ENCODE peak calls at places on chromosomes 4 and X, in six cellular contexts. S, F, D, Z, B and U are unnamed samples.

GRCh38 chr4:36322921-36323354 is 41.5 kb downstream of the DTHD1 start:
- DNase-seq in S (no peak), F (no peak), D (no peak), Z (no peak), B (no peak), U (no peak)

GRCh38 chr4:15117270-15117946 is 115.1 kb downstream of the CPEB2 start:
- DNase-seq in S (no peak), F (no peak), D (no peak), Z (no peak), B (no peak), U (no peak)

GRCh38 chr4:185470503-185471195 is 884 bp downstream of the CCDC110 start:
- DNase-seq in S (peak), F (peak), D (peak), Z (peak), B (peak), U (peak)

GRCh38 chrX:93242897-93243296 is 430.5 kb downstream of the NAP1L3 start:
- DNase-seq in S (no peak), F (no peak), D (no peak), Z (no peak), B (no peak), U (no peak)

GRCh38 chr4:82810171-82810570 is 11.6 kb upstream of the SCD5 start:
- DNase-seq in S (no peak), F (no peak), D (no peak), Z (no peak), B (no peak), U (no peak)

GRCh38 chrX:135393046-135393445 is 28.7 kb upstream of the SMIM10L2A start:
- DNase-seq in S (no peak), F (no peak), D (no peak), Z (no peak), B (no peak), U (no peak)

GRCh38 chr4:84531689-84532088 is 32.6 kb upstream of the NKX6-1 start:
- DNase-seq in S (no peak), F (peak), D (no peak), Z (no peak), B (no peak), U (peak)

GRCh38 chr4:7365472-7366179 is 69.1 kb downstream of the PSAPL1 start:
- DNase-seq in S (no peak), F (peak), D (no peak), Z (no peak), B (no peak), U (no peak)

GRCh38 chrX:46400530-46400929 is 144.7 kb downstream of the ZNF674 start:
- DNase-seq in S (no peak), F (no peak), D (no peak), Z (no peak), B (no peak), U (no peak)

GRCh38 chr4:98481167-98481566 is 177.2 kb downstream of the TSPAN5 start:
- DNase-seq in S (no peak), F (peak), D (no peak), Z (peak), B (no peak), U (no peak)

GRCh38 chr4:140004580-140005314 is 149.2 kb downstream of the MAML3 start:
- DNase-seq in S (peak), F (peak), D (peak), Z (no peak), B (no peak), U (no peak)

GRCh38 chrX:71664889-71665491 is 2.4 kb upstream of the LOC101059915 start:
- DNase-seq in S (no peak), F (no peak), D (no peak), Z (no peak), B (no peak), U (no peak)

GRCh38 chr4:81698536-81698935 is 226.8 kb upstream of the RASGEF1B start:
- DNase-seq in S (no peak), F (no peak), D (no peak), Z (no peak), B (no peak), U (no peak)

GRCh38 chr4:158169931-158170690 is 2.7 kb downstream of the GASK1B start:
- DNase-seq in S (peak), F (no peak), D (no peak), Z (peak), B (no peak), U (no peak)

GRCh38 chrX:7266261-7266660 is 118.3 kb upstream of the PUDP start:
- DNase-seq in S (peak), F (no peak), D (no peak), Z (no peak), B (no peak), U (no peak)
- TF ChIP-seq RFX5 in S (no peak), F (no peak), D (no peak), Z (no peak), B (no peak), U (no peak)

DNA sequence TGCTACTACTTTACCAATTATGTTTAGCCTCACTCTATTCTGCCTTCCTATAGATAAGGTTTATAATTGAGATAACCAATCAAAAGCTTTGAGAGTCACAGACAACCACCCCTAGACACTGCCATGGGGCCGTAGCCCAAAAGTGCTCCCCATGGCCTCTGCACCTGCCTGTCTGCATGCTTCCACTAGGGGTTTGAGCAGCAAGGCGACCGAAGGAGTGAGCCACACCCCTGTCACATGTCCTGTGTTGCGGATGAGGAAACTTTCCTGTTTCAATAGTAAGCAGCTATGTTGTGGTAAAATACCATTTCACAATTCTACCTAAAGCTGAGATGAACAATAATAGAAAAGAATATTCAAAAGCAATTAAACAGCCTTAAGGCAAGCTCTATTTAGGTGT is 856.0 kb upstream of the FRG1 start:
- DNase-seq in S (no peak), F (no peak), D (no peak), Z (no peak), B (no peak), U (no peak)
- TF ChIP-seq RFX5 in S (no peak), F (no peak), D (no peak), Z (no peak), B (no peak), U (no peak)

GRCh38 chrX:19003756-19004155 is 19.8 kb upstream of the PHKA2 start:
- DNase-seq in S (peak), F (no peak), D (no peak), Z (no peak), B (no peak), U (no peak)

GRCh38 chrX:19005909-19006308 is 22.0 kb upstream of the PHKA2 start:
- DNase-seq in S (no peak), F (peak), D (no peak), Z (peak), B (no peak), U (no peak)

GRCh38 chrX:19007011-19007410 is 23.1 kb upstream of the PHKA2 start:
- DNase-seq in S (no peak), F (no peak), D (no peak), Z (no peak), B (no peak), U (no peak)

DNA sequence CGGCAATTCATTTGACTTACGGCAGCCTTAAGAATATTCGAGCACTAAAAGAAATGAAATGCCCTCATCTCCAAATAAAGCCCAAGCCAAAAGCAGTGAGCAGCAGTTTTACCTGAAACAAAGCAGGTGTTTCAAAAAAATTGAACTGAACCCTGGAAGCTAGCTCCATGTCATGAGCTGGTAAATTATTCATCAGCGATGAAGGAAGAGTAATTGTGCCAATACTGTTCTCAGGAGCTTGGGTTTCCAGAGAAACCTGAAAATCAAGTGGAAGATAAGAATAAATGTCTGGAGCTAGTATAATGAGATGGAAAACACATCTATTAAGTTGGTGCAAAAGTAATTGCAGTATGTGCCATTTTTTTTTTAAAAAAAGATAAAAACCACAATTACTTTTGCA is 24.0 kb upstream of the PHKA2 start:
- DNase-seq in S (no peak), F (no peak), D (no peak), Z (no peak), B (no peak), U (no peak)
- TF ChIP-seq RFX5 in S (no peak), F (no peak), D (no peak), Z (no peak), B (no peak), U (no peak)

GRCh38 chr4:148054275-148054674 is 322.4 kb downstream of the ARHGAP10 start:
- DNase-seq in S (no peak), F (no peak), D (no peak), Z (no peak), B (no peak), U (peak)
- TF ChIP-seq RFX5 in S (no peak), F (no peak), D (no peak), Z (no peak), B (no peak), U (no peak)